ENCODE peak calls at places on chromosomes 2 and 18, in four cellular contexts. One of them, this sample, is unnamed.

GRCh38 chr2:158619496-158619895 is 162.7 kb downstream of the PKP4 start:
- DNase-seq in fibroblast of mammary gland: peak; percentile 56
- DNase-seq in stomach: peak; percentile 31
- DNase-seq in thoracic aorta: no peak
- DNase-seq in this sample: no peak

GRCh38 chr2:127695491-127696472 is 5.5 kb upstream of the SFT2D3 start:
- DNase-seq in stomach: peak; percentile 48
- DNase-seq in thoracic aorta: no peak
- DNase-seq in fibroblast of mammary gland: peak; percentile 38
- DNase-seq in this sample: no peak

GRCh38 chr18:10378688-10379465 is 75.6 kb upstream of the APCDD1 start:
- DNase-seq in fibroblast of mammary gland: peak; percentile 38
- DNase-seq in thoracic aorta: no peak
- DNase-seq in stomach: no peak
- DNase-seq in this sample: peak; percentile 41

GRCh38 chr2:47636596-47636995 is 146.3 kb upstream of the MSH6 start:
- DNase-seq in stomach: no peak
- DNase-seq in fibroblast of mammary gland: no peak
- DNase-seq in thoracic aorta: no peak
- DNase-seq in this sample: no peak

GRCh38 chr18:22432672-22433137 is 15.0 kb upstream of the CTAGE1 start:
- DNase-seq in thoracic aorta: peak; percentile 77
- DNase-seq in fibroblast of mammary gland: peak; percentile 96
- DNase-seq in stomach: peak; percentile 82
- DNase-seq in this sample: no peak

GRCh38 chr2:233247744-233248143 is 3.7 kb upstream of the ATG16L1 start:
- DNase-seq in fibroblast of mammary gland: peak; percentile 73
- DNase-seq in thoracic aorta: no peak
- DNase-seq in stomach: no peak
- DNase-seq in this sample: no peak

GRCh38 chr18:59484796-59485328 is 125.8 kb upstream of the LMAN1 start:
- DNase-seq in fibroblast of mammary gland: peak; percentile 75
- DNase-seq in thoracic aorta: no peak
- DNase-seq in stomach: no peak
- DNase-seq in this sample: peak; percentile 37

GRCh38 chr2:230875347-230876315 is 10.9 kb downstream of the ITM2C start:
- DNase-seq in stomach: peak; percentile 17
- DNase-seq in thoracic aorta: no peak
- DNase-seq in fibroblast of mammary gland: no peak
- DNase-seq in this sample: no peak

GRCh38 chr2:49770919-49771318 is 616.6 kb upstream of the FSHR start:
- DNase-seq in fibroblast of mammary gland: peak; percentile 9
- DNase-seq in thoracic aorta: no peak
- DNase-seq in stomach: peak; percentile 66
- DNase-seq in this sample: no peak

GRCh38 chr2:199018826-199019225 is 438.9 kb downstream of the SATB2 start:
- DNase-seq in fibroblast of mammary gland: peak; percentile 11
- DNase-seq in thoracic aorta: no peak
- DNase-seq in stomach: no peak
- DNase-seq in this sample: peak; percentile 1

GRCh38 chr18:32714571-32715148 is 58.2 kb downstream of the KLHL14 start:
- DNase-seq in stomach: peak; percentile 36
- DNase-seq in fibroblast of mammary gland: peak; percentile 69
- DNase-seq in thoracic aorta: no peak
- DNase-seq in this sample: no peak

GRCh38 chr18:6031004-6031403 is 135.7 kb upstream of the TMEM200C start:
- DNase-seq in stomach: no peak
- DNase-seq in thoracic aorta: no peak
- DNase-seq in fibroblast of mammary gland: no peak
- DNase-seq in this sample: no peak

GRCh38 chr2:106547516-106547915 is 60.4 kb downstream of the CD8B2 start:
- DNase-seq in stomach: no peak
- DNase-seq in fibroblast of mammary gland: no peak
- DNase-seq in thoracic aorta: no peak
- DNase-seq in this sample: no peak

GRCh38 chr2:46458763-46459505 is 20.4 kb upstream of the TMEM247 start:
- DNase-seq in thoracic aorta: no peak
- DNase-seq in fibroblast of mammary gland: no peak
- DNase-seq in stomach: no peak
- DNase-seq in this sample: no peak

GRCh38 chr18:25710981-25711380 is 359.0 kb upstream of the ZNF521 start:
- DNase-seq in stomach: no peak
- DNase-seq in fibroblast of mammary gland: no peak
- DNase-seq in thoracic aorta: no peak
- DNase-seq in this sample: no peak

GRCh38 chr2:84897773-84898172 is 7.7 kb upstream of the TMSB10 start:
- DNase-seq in stomach: no peak
- DNase-seq in fibroblast of mammary gland: peak; percentile 38
- DNase-seq in thoracic aorta: no peak
- DNase-seq in this sample: no peak

GRCh38 chr2:216370961-216371633 is 1.2 kb downstream of the MARCHF4 start:
- DNase-seq in thoracic aorta: no peak
- DNase-seq in stomach: no peak
- DNase-seq in fibroblast of mammary gland: no peak
- DNase-seq in this sample: no peak

GRCh38 chr2:96374211-96374951 is 38.8 kb downstream of the NCAPH start:
- DNase-seq in fibroblast of mammary gland: peak; percentile 59
- DNase-seq in thoracic aorta: peak; percentile 72
- DNase-seq in stomach: peak; percentile 83
- DNase-seq in this sample: no peak

GRCh38 chr2:126385983-126386382 is 270.0 kb upstream of the GYPC start:
- DNase-seq in fibroblast of mammary gland: no peak
- DNase-seq in stomach: no peak
- DNase-seq in thoracic aorta: no peak
- DNase-seq in this sample: no peak

GRCh38 chr18:70373062-70373519 is 84.2 kb downstream of the SOCS6 start:
- DNase-seq in thoracic aorta: no peak
- DNase-seq in fibroblast of mammary gland: peak; percentile 99
- DNase-seq in stomach: no peak
- DNase-seq in this sample: peak; percentile 88

GRCh38 chr2:172196768-172197322 is 94.1 kb upstream of the DLX2 start:
- DNase-seq in fibroblast of mammary gland: peak; percentile 72
- DNase-seq in stomach: peak; percentile 46
- DNase-seq in thoracic aorta: no peak
- DNase-seq in this sample: no peak

GRCh38 chr2:67733517-67733916 is 329.3 kb downstream of the C1D start:
- DNase-seq in fibroblast of mammary gland: peak; percentile 19
- DNase-seq in stomach: no peak
- DNase-seq in thoracic aorta: no peak
- DNase-seq in this sample: no peak

GRCh38 chr2:150425121-150425559 is 62.3 kb downstream of the RND3 start:
- DNase-seq in fibroblast of mammary gland: peak; percentile 12
- DNase-seq in thoracic aorta: no peak
- DNase-seq in stomach: no peak
- DNase-seq in this sample: no peak
- TF ChIP-seq CTCF in fibroblast of mammary gland: peak; percentile 36
- TF ChIP-seq CTCF in thoracic aorta: peak; percentile 30
- TF ChIP-seq CTCF in stomach: no peak
- TF ChIP-seq CTCF in this sample: no peak

GRCh38 chr2:63642941-63643340 is 54.2 kb downstream of the MDH1 start:
- DNase-seq in thoracic aorta: no peak
- DNase-seq in fibroblast of mammary gland: no peak
- DNase-seq in stomach: no peak
- DNase-seq in this sample: no peak
- H3K4me3 ChIP-seq in thoracic aorta: no peak overlapping the region
- H3K4me3 ChIP-seq in fibroblast of mammary gland: no peak overlapping the region
- H3K4me3 ChIP-seq in stomach: no peak overlapping the region
- H3K4me3 ChIP-seq in this sample: no peak overlapping the region

GRCh38 chr18:56711706-56712445 is 60.7 kb downstream of the WDR7 start:
- DNase-seq in stomach: no peak
- DNase-seq in fibroblast of mammary gland: peak; percentile 85
- DNase-seq in thoracic aorta: no peak
- DNase-seq in this sample: peak; percentile 19

GRCh38 chr18:56715121-56715520 is 64.0 kb downstream of the WDR7 start:
- DNase-seq in fibroblast of mammary gland: peak; percentile 14
- DNase-seq in thoracic aorta: no peak
- DNase-seq in stomach: no peak
- DNase-seq in this sample: no peak

GRCh38 chr18:56712761-56713160 is 61.6 kb downstream of the WDR7 start:
- DNase-seq in thoracic aorta: no peak
- DNase-seq in fibroblast of mammary gland: no peak
- DNase-seq in stomach: no peak
- DNase-seq in this sample: no peak

GRCh38 chr18:56709463-56709862 is 58.3 kb downstream of the WDR7 start:
- DNase-seq in fibroblast of mammary gland: peak; percentile 92
- DNase-seq in thoracic aorta: no peak
- DNase-seq in stomach: no peak
- DNase-seq in this sample: peak; percentile 44
- TF ChIP-seq CTCF in fibroblast of mammary gland: peak; percentile 42
- TF ChIP-seq CTCF in thoracic aorta: no peak
- TF ChIP-seq CTCF in stomach: no peak
- TF ChIP-seq CTCF in this sample: peak; percentile 16

DNA sequence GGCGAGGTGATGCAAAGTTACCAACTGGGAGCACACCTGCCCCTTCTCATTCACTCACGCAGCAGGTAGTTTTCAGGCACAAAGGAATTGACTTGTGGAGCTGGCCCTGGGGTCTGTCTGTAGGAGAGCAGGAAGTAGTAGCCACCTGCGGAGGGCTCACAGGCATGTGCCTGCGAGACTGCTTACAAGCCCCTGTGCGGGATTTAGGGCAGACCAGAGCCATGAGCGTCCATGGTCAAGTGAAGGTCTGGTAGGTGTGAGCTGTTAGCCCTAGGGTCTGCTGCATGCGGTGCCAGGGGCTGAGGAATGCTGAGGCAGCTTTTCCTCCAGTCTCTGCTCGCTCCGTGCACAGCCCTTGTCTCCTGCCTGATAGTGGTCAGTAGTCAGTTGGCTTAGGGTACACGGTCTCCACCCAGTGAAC is 18.9 kb downstream of the INPP4A start:
- DNase-seq in stomach: no peak
- DNase-seq in fibroblast of mammary gland: no peak
- DNase-seq in thoracic aorta: no peak
- DNase-seq in this sample: no peak
- H3K4me3 ChIP-seq in stomach: no peak overlapping the region
- H3K4me3 ChIP-seq in fibroblast of mammary gland: no peak overlapping the region
- H3K4me3 ChIP-seq in thoracic aorta: no peak overlapping the region
- H3K4me3 ChIP-seq in this sample: no peak overlapping the region

GRCh38 chr2:61065706-61066688 is at the start of gene SANBR:
- DNase-seq in thoracic aorta: peak; percentile 25
- DNase-seq in fibroblast of mammary gland: peak; percentile 63
- DNase-seq in stomach: peak; percentile 90
- DNase-seq in this sample: peak; percentile 34
- TF ChIP-seq CTCF in thoracic aorta: no peak
- TF ChIP-seq CTCF in fibroblast of mammary gland: no peak
- TF ChIP-seq CTCF in stomach: no peak
- TF ChIP-seq CTCF in this sample: no peak

GRCh38 chr18:24656571-24656971 is 196.1 kb downstream of the HRH4 start:
- DNase-seq in stomach: no peak
- DNase-seq in thoracic aorta: no peak
- DNase-seq in fibroblast of mammary gland: peak; percentile 83
- DNase-seq in this sample: peak; percentile 80
- H3K4me3 ChIP-seq in stomach: no peak overlapping the region
- H3K4me3 ChIP-seq in thoracic aorta: no peak overlapping the region
- H3K4me3 ChIP-seq in fibroblast of mammary gland: no peak overlapping the region
- H3K4me3 ChIP-seq in this sample: no peak overlapping the region

GRCh38 chr2:714005-714741 is 37.0 kb upstream of the TMEM18 start:
- DNase-seq in stomach: peak; percentile 69
- DNase-seq in thoracic aorta: no peak
- DNase-seq in fibroblast of mammary gland: peak; percentile 51
- DNase-seq in this sample: no peak
- TF ChIP-seq CTCF in stomach: no peak
- TF ChIP-seq CTCF in thoracic aorta: peak; percentile 29
- TF ChIP-seq CTCF in fibroblast of mammary gland: peak; percentile 75
- TF ChIP-seq CTCF in this sample: peak; percentile 83

GRCh38 chr2:120654383-120655134 is 81.1 kb upstream of the GLI2 start:
- DNase-seq in fibroblast of mammary gland: no peak
- DNase-seq in thoracic aorta: no peak
- DNase-seq in stomach: no peak
- DNase-seq in this sample: no peak
- H3K4me3 ChIP-seq in fibroblast of mammary gland: no peak overlapping the region
- H3K4me3 ChIP-seq in thoracic aorta: peak overlapping the region; percentile 4
- H3K4me3 ChIP-seq in stomach: no peak overlapping the region
- H3K4me3 ChIP-seq in this sample: no peak overlapping the region

GRCh38 chr2:143875295-143876199 is 644.4 kb downstream of the ZEB2 start:
- DNase-seq in stomach: no peak
- DNase-seq in thoracic aorta: no peak
- DNase-seq in fibroblast of mammary gland: no peak
- DNase-seq in this sample: no peak

GRCh38 chr2:143873886-143874285 is 646.0 kb downstream of the ZEB2 start:
- DNase-seq in fibroblast of mammary gland: no peak
- DNase-seq in stomach: no peak
- DNase-seq in thoracic aorta: no peak
- DNase-seq in this sample: no peak

GRCh38 chr2:143878131-143878530 is 641.8 kb downstream of the ZEB2 start:
- DNase-seq in stomach: no peak
- DNase-seq in thoracic aorta: no peak
- DNase-seq in fibroblast of mammary gland: no peak
- DNase-seq in this sample: no peak

DNA sequence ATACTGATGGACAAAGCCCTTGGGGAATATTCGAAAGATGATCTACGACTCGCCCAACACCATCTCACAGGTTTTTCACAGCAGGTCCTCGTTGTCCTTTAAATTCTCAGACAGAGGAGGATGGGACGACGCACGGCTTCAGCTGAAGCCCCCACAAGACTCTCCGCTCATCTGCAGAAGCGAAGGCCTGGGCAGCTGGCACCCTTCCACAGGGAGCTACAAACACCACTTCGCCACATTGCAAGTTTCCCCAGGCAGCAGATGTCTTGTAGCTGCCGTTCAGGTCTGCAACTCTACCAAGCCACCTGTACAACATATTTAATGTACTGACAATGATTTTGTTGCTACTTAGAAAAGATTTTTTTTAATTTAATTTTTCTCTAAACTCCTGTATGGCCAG is 642.9 kb downstream of the ZEB2 start:
- DNase-seq in fibroblast of mammary gland: no peak
- DNase-seq in thoracic aorta: no peak
- DNase-seq in stomach: no peak
- DNase-seq in this sample: no peak
- TF ChIP-seq CTCF in fibroblast of mammary gland: no peak
- TF ChIP-seq CTCF in thoracic aorta: no peak
- TF ChIP-seq CTCF in stomach: no peak
- TF ChIP-seq CTCF in this sample: no peak

GRCh38 chr18:79965119-79965902 is 868 bp downstream of the HSBP1L1 start:
- DNase-seq in fibroblast of mammary gland: peak; percentile 71
- DNase-seq in thoracic aorta: no peak
- DNase-seq in stomach: peak; percentile 60
- DNase-seq in this sample: no peak
- H3K4me3 ChIP-seq in fibroblast of mammary gland: peak overlapping the region; percentile 58
- H3K4me3 ChIP-seq in thoracic aorta: peak overlapping the region; percentile 88
- H3K4me3 ChIP-seq in stomach: peak overlapping the region; percentile 69
- H3K4me3 ChIP-seq in this sample: peak overlapping the region; percentile 67

This sample was measured in BJ.